ENCODE peak calls at places on chromosomes 11 and 22, in five cellular contexts. I is IMR-90, P is bronchial epithelial cell, T is pancreas, V is endothelial cell of umbilical vein. S is an unnamed sample.

GRCh38 chr11:130023204-130023603 is 20.6 kb upstream of the PRDM10 start:
- DNase-seq in I (peak; percentile 48), P (peak; percentile 80), T (no peak), V (peak; percentile 56), S (no peak)

GRCh38 chr11:130725417-130726233 is 190.7 kb downstream of the SNX19 start:
- DNase-seq in I (peak; percentile 44), P (peak; percentile 68), T (no peak), V (peak; percentile 67), S (no peak)

GRCh38 chr22:36640106-36640672 is 63.4 kb downstream of the CACNG2 start:
- DNase-seq in I (no peak), P (peak; percentile 9), T (no peak), V (no peak), S (no peak)

GRCh38 chr11:19032990-19033389 is 27.5 kb downstream of the MRGPRX2 start:
- DNase-seq in I (no peak), P (no peak), T (no peak), V (no peak), S (no peak)

GRCh38 chr22:49676230-49676629 is 151.4 kb downstream of the BRD1 start:
- DNase-seq in I (no peak), P (no peak), T (no peak), V (no peak), S (no peak)

GRCh38 chr22:49704345-49705215 is 123.1 kb downstream of the BRD1 start:
- DNase-seq in I (no peak), P (no peak), T (no peak), V (no peak), S (no peak)

GRCh38 chr22:24703101-24703500 is 71.4 kb downstream of the PIWIL3 start:
- DNase-seq in I (peak; percentile 74), P (no peak), T (no peak), V (no peak), S (peak; percentile 28)

GRCh38 chr11:34632105-34632780 is 11.3 kb downstream of the EHF start:
- DNase-seq in I (no peak), P (no peak), T (peak; percentile 56), V (no peak), S (no peak)

GRCh38 chr11:114379394-114380069 is 20.8 kb downstream of the C11orf71 start:
- DNase-seq in I (no peak), P (no peak), T (no peak), V (no peak), S (no peak)

GRCh38 chr11:98194611-98195010 is 826.1 kb upstream of the CNTN5 start:
- DNase-seq in I (no peak), P (no peak), T (no peak), V (no peak), S (no peak)

GRCh38 chr22:26589367-26589844 is 526 bp downstream of the TPST2 start:
- DNase-seq in I (peak; percentile 12), P (no peak), T (peak; percentile 41), V (peak; percentile 23), S (peak; percentile 55)

GRCh38 chr11:73404048-73404447 is 27.8 kb downstream of the RELT start:
- DNase-seq in I (peak; percentile 40), P (peak; percentile 34), T (no peak), V (peak; percentile 53), S (no peak)

GRCh38 chr22:41482319-41482935 is 13.5 kb downstream of the ACO2 start:
- DNase-seq in I (peak; percentile 71), P (no peak), T (no peak), V (no peak), S (no peak)

GRCh38 chr11:19276859-19277808 is 36.4 kb upstream of the E2F8 start:
- DNase-seq in I (no peak), P (peak; percentile 96), T (no peak), V (no peak), S (peak; percentile 52)

GRCh38 chr11:114399903-114400221 is 449 bp downstream of the C11orf71 start:
- DNase-seq in I (no peak), P (no peak), T (peak; percentile 61), V (no peak), S (no peak)

GRCh38 chr22:47060718-47061117 is 298.3 kb downstream of the TBC1D22A start:
- DNase-seq in I (no peak), P (no peak), T (no peak), V (no peak), S (no peak)

GRCh38 chr22:39220897-39221850 is 23.6 kb downstream of the PDGFB start:
- DNase-seq in I (peak; percentile 34), P (peak; percentile 90), T (no peak), V (no peak), S (no peak)

GRCh38 chr11:80118071-80118470 is 677.2 kb upstream of the TENM4 start:
- DNase-seq in I (no peak), P (peak; percentile 58), T (no peak), V (no peak), S (no peak)

GRCh38 chr11:119481667-119482400 is 58.9 kb upstream of the THY1 start:
- DNase-seq in I (no peak), P (no peak), T (peak; percentile 39), V (no peak), S (no peak)

GRCh38 chr11:132943325-132943736 is 589.0 kb downstream of the OPCML start:
- DNase-seq in I (no peak), P (no peak), T (no peak), V (no peak), S (no peak)

GRCh38 chr11:132943737-132944556 is 588.4 kb downstream of the OPCML start:
- DNase-seq in I (no peak), P (no peak), T (no peak), V (no peak), S (no peak)

GRCh38 chr11:132941024-132941646 is 591.2 kb downstream of the OPCML start:
- DNase-seq in I (peak; percentile 43), P (peak; percentile 8), T (no peak), V (peak; percentile 19), S (no peak)

GRCh38 chr11:132941761-132942160 is 590.5 kb downstream of the OPCML start:
- DNase-seq in I (no peak), P (no peak), T (no peak), V (no peak), S (no peak)

DNA sequence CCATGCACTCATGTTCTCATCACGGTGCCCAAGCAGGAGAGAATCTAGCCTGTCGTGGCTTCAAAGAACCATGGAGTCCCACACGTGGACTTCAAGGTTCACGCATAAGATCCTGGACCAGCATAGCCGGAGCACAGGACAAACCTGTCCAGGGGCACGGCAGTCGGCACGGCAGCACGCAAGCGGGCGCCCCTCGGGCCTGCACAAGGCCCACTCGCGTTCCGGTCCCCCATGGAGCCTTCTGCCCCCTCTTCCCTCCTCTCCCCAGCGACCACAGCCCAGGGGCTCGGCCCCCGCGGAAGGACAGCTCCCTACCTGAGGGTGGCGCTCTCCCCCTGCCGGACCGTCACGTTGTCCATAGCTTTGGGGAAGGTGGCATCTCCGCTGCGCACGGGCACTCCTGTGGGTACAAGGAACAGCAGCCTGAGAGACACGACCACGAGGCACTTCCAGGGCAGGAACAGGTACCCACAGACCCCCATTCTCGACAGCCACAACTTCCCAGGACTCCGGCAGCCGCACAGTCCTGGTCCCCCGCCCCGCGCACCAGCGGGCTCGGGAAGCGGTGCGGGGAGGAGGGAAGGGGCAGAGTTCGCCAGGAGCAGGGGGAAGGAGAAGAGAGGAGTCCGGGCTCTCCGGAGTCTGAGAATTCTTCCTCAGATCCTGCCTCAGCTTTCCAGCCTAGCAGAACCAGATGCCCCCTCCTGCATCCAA is 589.5 kb downstream of the OPCML start:
- DNase-seq in I (no peak), P (no peak), T (no peak), V (no peak), S (no peak)
- H3K4me3 ChIP-seq in I (peak overlapping the region; percentile 53), P (no peak overlapping the region), T (no peak overlapping the region), V (no peak overlapping the region), S (no peak overlapping the region)

DNA sequence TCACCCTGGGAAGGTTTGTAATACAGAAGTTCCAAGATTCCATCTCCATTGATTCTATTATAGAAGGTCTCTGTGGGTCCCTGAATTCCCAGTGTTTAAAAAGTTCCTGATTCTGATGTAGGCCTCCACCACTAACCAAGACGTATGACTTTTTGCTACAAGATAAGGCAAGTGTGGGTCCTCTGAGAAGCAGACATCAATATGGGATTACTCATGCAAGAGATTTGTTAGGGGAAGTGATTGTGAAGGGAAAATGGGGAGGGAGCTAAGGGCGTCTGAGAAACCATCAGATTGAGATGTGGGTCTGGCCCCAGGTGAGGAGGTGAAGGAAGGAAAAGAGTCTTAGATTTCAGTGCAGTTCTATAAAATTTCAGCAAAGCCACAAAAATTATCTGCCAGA is 10.2 kb upstream of the LGR4 start:
- DNase-seq in I (no peak), P (no peak), T (no peak), V (no peak), S (no peak)
- TF ChIP-seq CTCF in I (no peak), P (no peak), T (no peak), V (no peak), S (no peak)

GRCh38 chr11:1236316-1237127 is 13.7 kb downstream of the MUC5B start:
- DNase-seq in I (no peak), P (no peak), T (no peak), V (no peak), S (no peak)
- H3K4me3 ChIP-seq in I (no peak overlapping the region), P (no peak overlapping the region), T (no peak overlapping the region), V (no peak overlapping the region), S (no peak overlapping the region)

DNA sequence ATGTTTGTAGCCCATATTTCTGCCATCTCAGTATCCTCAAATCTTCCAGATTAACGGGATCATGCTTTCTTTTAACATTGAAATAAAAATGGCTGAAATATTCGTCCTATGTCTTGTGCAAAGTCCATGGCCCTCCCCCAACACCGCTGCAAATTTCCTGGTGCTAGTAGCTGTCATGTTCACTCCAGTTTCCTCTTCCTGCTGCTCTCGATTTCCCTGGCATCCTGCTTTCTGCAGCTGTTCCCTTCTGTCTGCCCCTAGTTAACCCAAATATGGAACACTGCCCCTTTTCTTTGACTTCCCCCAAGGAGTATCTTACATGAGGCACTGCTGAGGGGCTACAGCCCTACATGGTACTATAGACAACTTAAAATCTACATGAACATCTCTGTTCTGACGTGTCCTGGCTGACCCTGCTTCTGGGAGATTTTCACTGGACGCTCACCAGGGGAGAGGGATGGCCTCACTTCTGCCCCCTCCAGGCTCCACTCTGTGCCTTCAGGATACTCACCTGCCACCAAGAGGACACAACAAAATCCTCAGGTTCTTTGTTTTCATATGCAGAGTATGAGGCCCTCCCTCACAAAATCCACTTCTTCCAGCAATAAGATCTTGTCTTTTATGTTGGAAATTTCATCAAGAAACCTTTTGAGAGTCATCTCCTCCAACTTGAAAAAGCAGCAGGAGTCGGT is 29.4 kb upstream of the SCUBE2 start:
- DNase-seq in I (no peak), P (no peak), T (no peak), V (no peak), S (no peak)
- TF ChIP-seq CTCF in I (peak; percentile 22), P (no peak), T (no peak), V (no peak), S (no peak)